ENCODE peak calls at places on chromosomes 3 and 15, in five cellular contexts. N is HepG2, Q is A549, Z is GM12878, L is K562. S is an unnamed sample.

GRCh38 chr3:150367771-150368170 is 40.3 kb upstream of the TSC22D2 start:
- DNase-seq in Z (no peak), L (no peak), N (no peak), Q (no peak), S (no peak)

GRCh38 chr3:150303776-150304175 is 104.3 kb upstream of the TSC22D2 start:
- DNase-seq in L (peak), Z (peak), N (peak), Q (peak), S (peak)

GRCh38 chr3:135911106-135911505 is 54.4 kb upstream of the PPP2R3A start:
- DNase-seq in L (no peak), N (no peak), Q (no peak), Z (no peak), S (no peak)

GRCh38 chr3:4162132-4162531 is 141.0 kb upstream of the SETMAR start:
- DNase-seq in Z (no peak), L (no peak), N (no peak), Q (no peak), S (no peak)

GRCh38 chr3:187076297-187076696 is 63.0 kb downstream of the RPL39L start:
- DNase-seq in Q (no peak), N (no peak), L (no peak), Z (no peak), S (no peak)

GRCh38 chr3:3127432-3128010 is 781 bp downstream of the TRNT1 start:
- DNase-seq in N (peak), Z (no peak), Q (peak), L (peak), S (peak)

GRCh38 chr3:59862686-59863085 is 812.9 kb upstream of the CFAP20DC start:
- DNase-seq in L (peak), Z (no peak), N (no peak), Q (no peak), S (no peak)

GRCh38 chr15:92617197-92618037 is 38.2 kb downstream of the FAM174B start:
- DNase-seq in N (peak), L (peak), Q (peak), Z (no peak), S (no peak)

GRCh38 chr3:187736418-187736871 is 8.8 kb downstream of the BCL6 start:
- DNase-seq in Q (peak), N (no peak), L (no peak), Z (no peak), S (peak)

GRCh38 chr15:52529289-52529929 is 729 bp upstream of the MYO5A start:
- DNase-seq in L (no peak), Z (no peak), N (no peak), Q (peak), S (peak)

DNA sequence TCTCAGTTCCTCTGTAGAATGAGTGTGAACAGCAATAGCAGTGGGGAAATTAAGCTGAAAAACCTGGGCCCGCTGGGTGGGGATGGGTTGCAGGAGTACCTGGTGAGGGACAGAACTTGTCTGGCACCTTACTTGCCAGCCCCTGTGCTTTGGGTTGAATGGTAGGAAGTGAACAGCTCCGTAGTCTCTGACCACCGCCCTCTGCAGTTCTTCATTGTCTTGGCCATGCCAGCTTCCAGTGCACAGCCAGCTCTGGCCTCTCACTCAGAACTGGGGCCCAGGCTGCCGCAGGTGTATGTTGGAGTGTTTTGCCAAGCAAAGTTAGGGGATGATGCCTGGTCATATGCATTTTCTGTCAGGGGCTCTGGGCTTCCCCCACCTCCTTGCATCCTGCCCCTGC is 14.0 kb upstream of the CHST14 start:
- DNase-seq in Z (no peak), Q (no peak), N (no peak), L (no peak), S (no peak)
- H3K27ac ChIP-seq in Z (no peak), Q (peak), N (no peak), L (no peak), S (no peak)

GRCh38 chr3:50345586-50345985 is at the start of gene ZMYND10:
- DNase-seq in Q (peak), L (peak), Z (no peak), N (no peak), S (peak)
- TF ChIP-seq JUNB in Q (no peak), L (no peak), Z (no peak), N (no peak), S (no peak)

DNA sequence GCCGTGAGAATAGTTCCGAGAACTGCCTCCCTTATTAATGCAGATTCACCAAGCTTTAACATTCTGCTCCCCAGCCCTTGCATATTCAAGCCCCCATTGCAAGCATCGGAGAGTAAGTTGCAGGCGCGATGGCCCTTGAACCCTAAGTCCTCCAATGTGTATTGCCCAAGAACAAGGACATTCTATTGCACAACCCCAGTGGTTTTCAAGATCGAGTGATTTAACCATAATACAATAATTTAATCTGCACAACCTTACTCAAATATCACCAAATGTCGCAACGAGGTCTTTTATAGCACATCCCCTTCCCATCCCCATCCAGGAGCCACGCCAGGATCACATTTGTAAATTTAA is 21.7 kb upstream of the PLXND1 start:
- DNase-seq in Q (no peak), L (no peak), Z (no peak), N (no peak), S (no peak)
- H3K27ac ChIP-seq in Q (peak), L (no peak), Z (no peak), N (peak), S (no peak)

DNA sequence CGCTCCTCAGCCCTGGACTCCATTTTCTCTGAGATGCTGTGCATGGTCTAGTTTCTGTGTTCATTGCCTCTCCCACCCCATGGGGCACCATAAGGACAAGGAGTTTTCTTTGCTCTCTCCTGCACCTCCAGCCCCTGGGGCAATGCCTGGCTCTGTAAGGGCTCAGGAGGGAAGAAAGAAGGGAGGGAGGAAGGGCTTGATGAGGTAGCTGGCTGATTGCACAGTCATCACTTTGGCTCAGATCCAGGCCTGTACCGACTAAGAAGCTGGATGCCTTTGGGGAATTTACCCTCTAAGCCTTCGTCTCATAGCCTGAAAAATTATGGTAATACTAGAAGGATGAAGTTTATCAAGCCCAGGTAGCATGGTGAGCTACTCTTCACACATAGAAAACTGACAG is 382.9 kb downstream of the GABRG3 start:
- DNase-seq in Z (no peak), Q (peak), L (no peak), N (no peak), S (no peak)
- TF ChIP-seq JUNB in Z (no peak), Q (no peak), L (no peak), N (no peak), S (no peak)

GRCh38 chr15:57061281-57061680 is 142.8 kb downstream of the TCF12 start:
- DNase-seq in N (no peak), L (no peak), Z (no peak), Q (no peak), S (no peak)
- H3K27ac ChIP-seq in N (peak), L (no peak), Z (no peak), Q (peak), S (no peak)

GRCh38 chr3:54557538-54558419 is 370.1 kb downstream of the LRTM1 start:
- DNase-seq in Z (no peak), N (no peak), L (no peak), Q (no peak), S (no peak)
- TF ChIP-seq JUNB in Z (no peak), N (no peak), L (no peak), Q (no peak), S (no peak)

DNA sequence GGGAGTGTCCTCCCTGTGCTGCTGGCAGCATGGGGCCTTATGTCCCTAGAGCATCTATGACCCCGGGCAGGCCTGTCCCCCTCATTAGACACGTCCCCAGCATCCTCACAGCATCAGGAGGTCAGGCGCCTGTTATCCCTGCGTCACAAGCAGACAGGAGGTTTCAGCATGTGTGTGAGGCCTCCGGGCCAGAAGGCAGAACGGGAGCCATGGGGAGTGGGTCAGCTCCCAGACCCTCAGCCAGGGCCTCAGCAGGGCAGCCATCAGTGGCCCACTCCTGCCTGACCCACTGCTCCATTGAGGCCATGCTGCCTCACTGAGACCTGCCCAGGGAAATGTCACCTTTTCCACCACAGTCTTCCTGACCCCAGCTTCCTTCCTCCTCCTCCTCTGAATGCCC is 71.6 kb downstream of the DNAJB8 start:
- DNase-seq in N (no peak), L (no peak), Q (no peak), Z (no peak), S (no peak)
- H3K27ac ChIP-seq in N (no peak), L (no peak), Q (no peak), Z (no peak), S (no peak)

S was measured in GM23338.